ENCODE peak calls at places on chromosomes 5 and 9, in seven cellular contexts. U is lower lobe of right lung, C is osteoblast, J is left ventricle myocardium inferior, O is mesenchymal stem cell, Q is A549, E is mucosa of descending colon. S is an unnamed sample.

GRCh38 chr5:151041577-151042268 is 21.3 kb downstream of the GPX3 start:
- DNase-seq in J (peak; percentile 11), C (no peak), O (no peak), E (no peak), Q (no peak), U (peak; percentile 58), S (no peak)

GRCh38 chr9:19918630-19919029 is 129.8 kb upstream of the SLC24A2 start:
- DNase-seq in C (no peak), U (no peak), O (no peak), J (no peak), Q (no peak), E (no peak), S (no peak)

GRCh38 chr5:52655163-52655562 is 132.6 kb upstream of the ITGA1 start:
- DNase-seq in E (no peak), O (no peak), C (no peak), J (no peak), U (no peak), Q (no peak), S (no peak)

GRCh38 chr5:112534564-112534963 is 115.5 kb upstream of the EPB41L4A start:
- DNase-seq in U (no peak), E (no peak), J (no peak), O (no peak), Q (no peak), C (no peak), S (no peak)

GRCh38 chr5:58499951-58500350 is 8.7 kb downstream of the GAPT start:
- DNase-seq in O (no peak), Q (no peak), J (no peak), U (no peak), E (no peak), C (no peak), S (no peak)

GRCh38 chr5:133324058-133324457 is 272.2 kb downstream of the HSPA4 start:
- DNase-seq in O (no peak), J (no peak), Q (no peak), U (no peak), E (no peak), C (no peak), S (no peak)

GRCh38 chr5:423626-424258 is 19.2 kb upstream of the EXOC3 start:
- DNase-seq in C (peak; percentile 47), Q (no peak), J (no peak), O (no peak), U (no peak), E (no peak), S (no peak)

GRCh38 chr5:88888291-88888690 is 5.3 kb upstream of the MEF2C start:
- DNase-seq in C (no peak), E (no peak), Q (no peak), J (no peak), O (no peak), U (no peak), S (no peak)

GRCh38 chr5:112179290-112179689 is 239.8 kb downstream of the EPB41L4A start:
- DNase-seq in U (no peak), J (no peak), Q (no peak), O (no peak), E (no peak), C (no peak), S (no peak)

GRCh38 chr9:80504525-80505235 is 932.9 kb downstream of the TLE4 start:
- DNase-seq in E (no peak), Q (no peak), C (no peak), J (no peak), O (peak; percentile 34), U (no peak), S (no peak)

GRCh38 chr9:89740722-89741121 is 135.9 kb downstream of the GADD45G start:
- DNase-seq in Q (no peak), O (no peak), U (no peak), E (peak; percentile 66), C (no peak), J (no peak), S (no peak)

GRCh38 chr5:66807743-66808142 is 211.6 kb downstream of the MAST4 start:
- DNase-seq in Q (peak; percentile 73), C (peak; percentile 90), J (no peak), O (peak; percentile 41), E (no peak), U (no peak), S (no peak)

DNA sequence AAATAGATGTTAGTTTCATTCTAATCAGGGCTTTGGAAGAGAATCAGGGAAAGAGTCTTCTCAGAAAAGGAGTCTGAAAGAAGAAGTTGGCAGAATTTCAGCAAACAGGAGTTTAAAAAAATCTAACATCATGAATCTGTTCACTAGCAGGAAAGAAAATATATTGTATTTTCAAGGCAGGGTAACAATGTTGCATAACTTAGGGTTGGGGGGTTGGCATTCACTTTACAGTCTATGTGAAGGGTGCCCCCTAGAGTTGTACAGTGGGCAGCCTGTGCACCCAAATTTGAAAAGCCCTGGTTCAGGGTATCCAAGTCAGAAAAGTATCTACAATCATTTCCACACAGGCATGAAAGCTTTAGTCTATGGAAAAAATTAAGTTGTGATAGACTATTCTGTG is 348.4 kb upstream of the SLC30A5 start:
- DNase-seq in U (no peak), C (no peak), O (no peak), Q (peak; percentile 17), J (no peak), E (no peak), S (no peak)
- H3K4me3 ChIP-seq in U (no peak overlapping the region), C (no peak overlapping the region), O (no peak overlapping the region), Q (no peak overlapping the region), J (no peak overlapping the region), E (no peak overlapping the region), S (no peak overlapping the region)

GRCh38 chr9:35906923-35907699 is 1.1 kb downstream of the HRCT1 start:
- DNase-seq in E (peak; percentile 66), C (peak; percentile 91), O (peak; percentile 94), Q (peak; percentile 46), J (peak; percentile 69), U (peak; percentile 82), S (peak; percentile 80)

GRCh38 chr9:35904338-35904737 is 1.7 kb upstream of the HRCT1 start:
- DNase-seq in O (no peak), U (no peak), C (no peak), E (no peak), J (no peak), Q (no peak), S (no peak)

GRCh38 chr9:35904966-35905781 is 828 bp upstream of the HRCT1 start:
- DNase-seq in Q (peak; percentile 25), J (no peak), C (peak; percentile 84), O (peak; percentile 63), U (no peak), E (peak; percentile 72), S (no peak)

GRCh38 chr9:35907732-35908483 is 1.4 kb upstream of the SPAAR start:
- DNase-seq in O (peak; percentile 93), C (peak; percentile 96), J (peak; percentile 75), U (peak; percentile 73), Q (peak; percentile 88), E (peak; percentile 83), S (peak; percentile 67)

DNA sequence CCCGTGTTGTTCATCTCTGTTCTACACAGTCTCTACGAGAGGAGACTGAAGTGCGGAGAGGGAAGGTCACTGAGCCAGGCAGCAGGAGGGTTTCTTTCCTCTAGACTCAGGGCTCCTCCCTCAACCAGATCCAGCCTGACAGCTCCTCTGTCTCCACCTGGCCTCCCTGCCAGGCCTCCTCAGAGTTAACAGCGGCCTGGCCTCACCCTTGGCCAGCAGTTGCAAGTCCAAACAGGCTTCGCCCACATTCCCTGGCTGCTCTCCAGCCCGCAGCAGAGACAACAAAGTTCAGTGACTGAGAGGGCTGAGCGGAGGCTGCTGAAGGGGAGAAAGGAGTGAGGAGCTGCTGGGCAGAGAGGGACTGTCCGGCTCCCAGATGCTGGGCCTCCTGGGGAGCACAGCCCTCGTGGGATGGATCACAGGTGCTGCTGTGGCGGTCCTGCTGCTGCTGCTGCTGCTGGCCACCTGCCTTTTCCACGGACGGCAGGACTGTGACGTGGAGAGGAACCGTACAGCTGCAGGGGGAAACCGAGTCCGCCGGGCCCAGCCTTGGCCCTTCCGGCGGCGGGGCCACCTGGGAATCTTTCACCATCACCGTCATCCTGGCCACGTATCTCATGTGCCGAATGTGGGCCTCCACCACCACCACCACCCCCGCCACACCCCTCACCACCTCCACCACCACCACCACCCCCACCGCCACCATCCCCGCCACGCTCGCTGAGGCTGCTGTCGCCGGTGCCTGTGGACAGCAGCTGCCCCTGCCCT is at the start of gene HRCT1:
- DNase-seq in O (peak; percentile 89), C (peak; percentile 94), J (peak; percentile 93), U (peak; percentile 94), E (peak; percentile 96), Q (peak; percentile 91), S (peak; percentile 92)
- H3K4me1 ChIP-seq in O (peaks cover 50% of the 10 kb centered on the region), C (peaks cover 55% of the 10 kb centered on the region), J (peaks cover 80% of the 10 kb centered on the region), U (peaks cover 87% of the 10 kb centered on the region), E (peaks cover 70% of the 10 kb centered on the region), Q (peaks cover 58% of the 10 kb centered on the region), S (peaks cover 58% of the 10 kb centered on the region)

GRCh38 chr9:5112109-5112592 is 73.3 kb downstream of the INSL6 start:
- DNase-seq in Q (no peak), J (no peak), O (no peak), C (no peak), U (no peak), E (no peak), S (no peak)

GRCh38 chr9:5113994-5114748 is 71.3 kb downstream of the INSL6 start:
- DNase-seq in Q (no peak), U (no peak), J (no peak), C (no peak), O (no peak), E (peak; percentile 9), S (no peak)

GRCh38 chr9:5111696-5112095 is 73.7 kb downstream of the INSL6 start:
- DNase-seq in U (no peak), E (no peak), Q (no peak), O (no peak), C (peak; percentile 35), J (no peak), S (no peak)

GRCh38 chr9:5112646-5113045 is 72.8 kb downstream of the INSL6 start:
- DNase-seq in O (no peak), Q (no peak), E (peak; percentile 14), J (no peak), U (no peak), C (peak; percentile 26), S (no peak)

DNA sequence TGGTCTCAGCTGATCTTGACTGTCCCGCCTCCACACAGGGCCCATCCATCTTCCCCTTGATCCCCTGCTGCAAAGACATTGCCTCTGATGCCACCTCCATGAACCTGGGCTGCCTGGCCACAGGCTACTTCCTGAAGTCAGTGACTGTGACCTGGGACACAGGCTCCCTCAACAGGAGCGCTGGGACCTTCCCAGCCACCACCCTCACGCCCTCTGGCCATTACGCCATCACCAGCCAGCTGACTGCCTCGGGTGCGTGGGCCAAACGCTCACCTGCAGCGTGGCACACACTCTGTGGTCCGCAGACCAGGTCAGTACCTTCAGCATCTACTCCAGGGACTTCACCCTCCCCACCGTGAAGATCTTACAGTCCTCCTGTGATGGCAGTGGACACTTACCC is 71.9 kb downstream of the INSL6 start:
- DNase-seq in Q (no peak), U (no peak), J (no peak), O (no peak), E (no peak), C (peak; percentile 61), S (no peak)
- H3K4me3 ChIP-seq in Q (no peak overlapping the region), U (no peak overlapping the region), J (no peak overlapping the region), O (no peak overlapping the region), E (no peak overlapping the region), C (no peak overlapping the region), S (no peak overlapping the region)

DNA sequence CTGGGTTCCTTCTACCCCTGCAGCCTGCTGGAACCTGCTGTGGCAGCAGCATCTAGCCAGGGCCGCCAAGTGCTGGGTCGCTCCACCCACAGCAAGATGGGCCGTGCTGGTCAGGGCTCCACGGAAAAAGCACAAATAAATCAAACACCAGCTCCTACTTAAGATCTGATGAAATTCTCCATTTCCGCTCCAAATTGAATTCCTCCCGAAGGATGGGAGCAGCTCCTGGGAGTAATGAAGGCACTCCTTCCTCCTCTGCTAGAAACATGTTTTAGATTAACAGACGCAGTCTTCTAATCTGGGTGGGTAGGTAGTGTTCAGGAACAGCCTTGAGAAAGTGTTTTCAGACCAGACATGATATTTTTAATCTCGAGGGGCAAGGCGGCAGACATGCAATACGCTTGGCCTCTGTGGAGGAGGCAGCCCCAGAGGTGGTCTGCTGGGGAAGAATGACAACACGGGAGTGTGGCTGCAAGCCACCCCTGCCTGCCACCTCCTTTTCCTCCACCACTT is 194.0 kb downstream of the AOPEP start:
- DNase-seq in U (peak; percentile 68), C (no peak), J (peak; percentile 58), Q (peak; percentile 89), E (peak; percentile 40), O (peak; percentile 82), S (peak; percentile 35)
- H3K4me1 ChIP-seq in U (peaks cover 53% of the 10 kb centered on the region), C (peaks cover 52% of the 10 kb centered on the region), J (peaks cover 51% of the 10 kb centered on the region), Q (peaks cover 93% of the 10 kb centered on the region), E (peaks cover 13% of the 10 kb centered on the region), O (peaks cover 32% of the 10 kb centered on the region), S (peaks cover 44% of the 10 kb centered on the region)

S was measured in testis.